ENCODE peak calls at places on chromosomes 13 and 19, in nine cellular contexts. H is lower leg skin, Z is heart left ventricle, X is HCT116, B is IMR-90, U is body of pancreas, O is H1, K is H54, C is adrenal gland. G is an unnamed sample.

GRCh38 chr19:16073988-16074387 is 2.3 kb upstream of the TPM4 start:
- DNase-seq in H (no peak), Z (no peak), X (no peak), B (no peak), U (no peak), O (no peak), K (no peak), C (no peak), G (no peak)

GRCh38 chr19:1045247-1045603 is 5.3 kb downstream of the ABCA7 start:
- DNase-seq in H (no peak), Z (no peak), X (peak), B (no peak), U (peak), O (no peak), K (peak), C (no peak), G (no peak)

GRCh38 chr19:47109541-47110375 is 3.8 kb downstream of the ZC3H4 start:
- DNase-seq in H (no peak), Z (no peak), X (no peak), B (peak), U (no peak), O (no peak), K (no peak), C (no peak), G (no peak)

GRCh38 chr13:101681834-101682233 is 229.4 kb downstream of the ITGBL1 start:
- DNase-seq in H (no peak), Z (no peak), X (no peak), B (peak), U (no peak), O (no peak), K (no peak), C (no peak), G (no peak)

GRCh38 chr19:35856546-35857149 is at the start of gene KIRREL2:
- DNase-seq in H (no peak), Z (no peak), X (no peak), B (no peak), U (peak), O (no peak), K (no peak), C (no peak), G (no peak)

GRCh38 chr13:106961219-106961618 is 393.3 kb upstream of the ARGLU1 start:
- DNase-seq in H (no peak), Z (no peak), X (no peak), B (no peak), U (no peak), O (no peak), K (no peak), C (no peak), G (no peak)

GRCh38 chr19:6064016-6064702 is 46.1 kb downstream of the RFX2 start:
- DNase-seq in H (peak), Z (no peak), X (no peak), B (no peak), U (no peak), O (no peak), K (peak), C (no peak), G (peak)

GRCh38 chr13:63625869-63626268 is 2210.2 kb upstream of the PCDH20 start:
- DNase-seq in H (no peak), Z (no peak), X (no peak), B (peak), U (no peak), O (no peak), K (no peak), C (no peak), G (no peak)

GRCh38 chr19:15591796-15592195 is 23.2 kb upstream of the CYP4F8 start:
- DNase-seq in H (peak), Z (no peak), X (no peak), B (no peak), U (no peak), O (no peak), K (no peak), C (no peak), G (no peak)

GRCh38 chr13:27977476-27978300 is 8.6 kb upstream of the CDX2 start:
- DNase-seq in H (peak), Z (no peak), X (no peak), B (no peak), U (no peak), O (no peak), K (no peak), C (no peak), G (no peak)

GRCh38 chr13:32164622-32165268 is 133.2 kb downstream of the FRY start:
- DNase-seq in H (no peak), Z (peak), X (peak), B (peak), U (peak), O (peak), K (peak), C (peak), G (no peak)

GRCh38 chr19:34173145-34173956 is 1.0 kb downstream of the LSM14A start:
- DNase-seq in H (peak), Z (peak), X (no peak), B (peak), U (peak), O (peak), K (peak), C (peak), G (peak)

GRCh38 chr13:72181661-72182060 is 314.7 kb upstream of the DACH1 start:
- DNase-seq in H (no peak), Z (no peak), X (no peak), B (no peak), U (no peak), O (no peak), K (no peak), C (no peak), G (no peak)

GRCh38 chr13:83622422-83622784 is 259.9 kb downstream of the SLITRK1 start:
- DNase-seq in H (no peak), Z (no peak), X (no peak), B (peak), U (no peak), O (no peak), K (no peak), C (no peak), G (no peak)

GRCh38 chr13:109205315-109205714 is 575.9 kb downstream of the MYO16 start:
- DNase-seq in H (no peak), Z (no peak), X (no peak), B (no peak), U (no peak), O (no peak), K (no peak), C (no peak), G (no peak)

GRCh38 chr13:92175330-92175729 is 776.9 kb downstream of the GPC5 start:
- DNase-seq in H (no peak), Z (peak), X (no peak), B (peak), U (peak), O (no peak), K (peak), C (peak), G (no peak)

GRCh38 chr19:11737964-11738745 is 591 bp downstream of the ZNF823 start:
- DNase-seq in H (peak), Z (peak), X (no peak), B (peak), U (peak), O (no peak), K (peak), C (peak), G (peak)

GRCh38 chr19:5452594-5453565 is 2.3 kb upstream of the ZNRF4 start:
- DNase-seq in H (no peak), Z (no peak), X (peak), B (peak), U (no peak), O (no peak), K (peak), C (no peak), G (no peak)

GRCh38 chr13:29563941-29564340 is 31.5 kb downstream of the SLC7A1 start:
- DNase-seq in H (no peak), Z (no peak), X (no peak), B (no peak), U (no peak), O (no peak), K (no peak), C (no peak), G (no peak)

GRCh38 chr13:21973437-21974125 is 302.7 kb downstream of the FGF9 start:
- DNase-seq in H (no peak), Z (no peak), X (no peak), B (no peak), U (no peak), O (no peak), K (no peak), C (no peak), G (no peak)

GRCh38 chr19:30887042-30887441 is 462.2 kb downstream of the TSHZ3 start:
- DNase-seq in H (no peak), Z (no peak), X (no peak), B (no peak), U (no peak), O (no peak), K (no peak), C (no peak), G (no peak)

GRCh38 chr19:7550987-7551761 is 15.7 kb downstream of the PNPLA6 start:
- DNase-seq in H (no peak), Z (peak), X (peak), B (peak), U (peak), O (peak), K (no peak), C (peak), G (peak)

GRCh38 chr19:56692496-56692895 is 20.9 kb upstream of the ZNF835 start:
- DNase-seq in H (no peak), Z (no peak), X (no peak), B (no peak), U (peak), O (no peak), K (no peak), C (peak), G (no peak)

GRCh38 chr13:58883405-58883804 is 1251.9 kb downstream of the PCDH17 start:
- DNase-seq in H (no peak), Z (no peak), X (no peak), B (no peak), U (no peak), O (no peak), K (no peak), C (no peak), G (no peak)

GRCh38 chr19:16871870-16872269 is 16.9 kb upstream of the F2RL3 start:
- DNase-seq in H (no peak), Z (no peak), X (no peak), B (no peak), U (no peak), O (no peak), K (no peak), C (peak), G (no peak)

GRCh38 chr13:38167164-38167822 is 182.4 kb upstream of the UFM1 start:
- DNase-seq in H (no peak), Z (no peak), X (no peak), B (no peak), U (no peak), O (no peak), K (no peak), C (no peak), G (no peak)

GRCh38 chr19:1094655-1094977 is 559 bp downstream of the POLR2E start:
- DNase-seq in H (no peak), Z (no peak), X (no peak), B (no peak), U (no peak), O (no peak), K (no peak), C (no peak), G (no peak)

GRCh38 chr13:109655611-109656010 is 130.8 kb downstream of the IRS2 start:
- DNase-seq in H (no peak), Z (no peak), X (no peak), B (no peak), U (no peak), O (no peak), K (no peak), C (no peak), G (no peak)

GRCh38 chr19:18698321-18699167 is 15.1 kb downstream of the CRTC1 start:
- DNase-seq in H (no peak), Z (no peak), X (no peak), B (no peak), U (peak), O (no peak), K (no peak), C (no peak), G (no peak)

GRCh38 chr13:24683833-24684599 is 3.8 kb downstream of the ATP12A start:
- DNase-seq in H (no peak), Z (peak), X (peak), B (peak), U (peak), O (no peak), K (peak), C (peak), G (no peak)

GRCh38 chr13:41007359-41008118 is 11.6 kb downstream of the ELF1 start:
- DNase-seq in H (no peak), Z (no peak), X (no peak), B (peak), U (no peak), O (no peak), K (no peak), C (no peak), G (no peak)

GRCh38 chr13:25371608-25372274 is at the start of gene ATP8A2:
- DNase-seq in H (no peak), Z (no peak), X (no peak), B (no peak), U (no peak), O (no peak), K (no peak), C (peak), G (no peak)

GRCh38 chr13:91719033-91719432 is 320.6 kb downstream of the GPC5 start:
- DNase-seq in H (no peak), Z (no peak), X (no peak), B (peak), U (no peak), O (no peak), K (peak), C (peak), G (no peak)

GRCh38 chr19:6041991-6042421 is 64.1 kb upstream of the RANBP3 start:
- DNase-seq in H (peak), Z (no peak), X (no peak), B (no peak), U (no peak), O (no peak), K (no peak), C (no peak), G (peak)

GRCh38 chr13:33543089-33543459 is 257.5 kb upstream of the STARD13 start:
- DNase-seq in H (no peak), Z (no peak), X (no peak), B (no peak), U (no peak), O (peak), K (no peak), C (no peak), G (no peak)

GRCh38 chr13:103100795-103101194 is 34.6 kb upstream of the SLC10A2 start:
- DNase-seq in H (no peak), Z (no peak), X (no peak), B (no peak), U (no peak), O (no peak), K (no peak), C (peak), G (no peak)

GRCh38 chr13:113625965-113626661 is 31.9 kb downstream of the ATP4B start:
- DNase-seq in H (no peak), Z (no peak), X (no peak), B (peak), U (no peak), O (no peak), K (no peak), C (no peak), G (no peak)

GRCh38 chr13:109233293-109233692 is 553.1 kb downstream of the IRS2 start:
- DNase-seq in H (no peak), Z (no peak), X (no peak), B (peak), U (no peak), O (no peak), K (no peak), C (no peak), G (no peak)

GRCh38 chr19:37594064-37594981 is at the start of the genes ZNF540 and ZNF571:
- DNase-seq in H (peak), Z (peak), X (no peak), B (peak), U (peak), O (peak), K (peak), C (peak), G (peak)
- TF ChIP-seq POLR2A in H (no peak), Z (peak), X (no peak), B (peak), U (peak), O (peak), K (peak), C (no peak), G (peak)

GRCh38 chr19:32581704-32582164 is 744 bp downstream of the PDCD5 start:
- DNase-seq in H (no peak), Z (peak), X (no peak), B (peak), U (peak), O (no peak), K (peak), C (peak), G (no peak)

GRCh38 chr19:32576790-32577189 is 4.2 kb upstream of the PDCD5 start:
- DNase-seq in H (no peak), Z (no peak), X (no peak), B (no peak), U (no peak), O (no peak), K (no peak), C (no peak), G (no peak)

GRCh38 chr19:32580353-32580900 is 563 bp upstream of the PDCD5 start:
- DNase-seq in H (no peak), Z (no peak), X (no peak), B (no peak), U (no peak), O (no peak), K (no peak), C (no peak), G (no peak)

GRCh38 chr19:32580901-32581703 is at the start of gene PDCD5:
- DNase-seq in H (peak), Z (peak), X (peak), B (peak), U (peak), O (peak), K (peak), C (peak), G (peak)
- TF ChIP-seq POLR2A in H (no peak), Z (peak), X (peak), B (peak), U (peak), O (peak), K (peak), C (peak), G (peak)

GRCh38 chr13:87524775-87525174 is 146.4 kb upstream of the SLITRK5 start:
- DNase-seq in H (no peak), Z (no peak), X (no peak), B (no peak), U (no peak), O (no peak), K (no peak), C (no peak), G (no peak)

DNA sequence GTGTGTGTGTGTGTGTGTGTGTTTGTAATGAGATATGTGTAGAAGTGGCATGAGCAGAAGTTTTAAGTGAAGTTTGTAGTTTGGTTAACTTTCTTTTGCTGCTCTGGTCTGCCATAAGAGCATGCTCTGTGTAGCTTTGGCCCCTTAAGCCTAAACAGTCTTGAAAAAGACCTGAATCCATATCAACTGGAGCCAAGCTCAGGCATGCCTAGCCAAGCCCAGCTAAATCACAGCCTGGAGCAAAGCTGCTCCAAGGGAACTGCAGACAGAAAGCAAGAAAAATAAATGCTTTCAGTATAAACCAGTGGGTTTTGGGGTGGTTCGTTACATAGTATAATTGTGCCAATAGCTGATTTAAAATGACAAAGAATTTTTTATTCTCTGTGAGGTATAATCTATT is 144.1 kb upstream of the SLITRK5 start:
- DNase-seq in H (no peak), Z (no peak), X (no peak), B (no peak), U (no peak), O (no peak), K (no peak), C (no peak), G (no peak)
- TF ChIP-seq POLR2A in H (no peak), Z (no peak), X (no peak), B (no peak), U (no peak), O (no peak), K (no peak), C (no peak), G (no peak)

DNA sequence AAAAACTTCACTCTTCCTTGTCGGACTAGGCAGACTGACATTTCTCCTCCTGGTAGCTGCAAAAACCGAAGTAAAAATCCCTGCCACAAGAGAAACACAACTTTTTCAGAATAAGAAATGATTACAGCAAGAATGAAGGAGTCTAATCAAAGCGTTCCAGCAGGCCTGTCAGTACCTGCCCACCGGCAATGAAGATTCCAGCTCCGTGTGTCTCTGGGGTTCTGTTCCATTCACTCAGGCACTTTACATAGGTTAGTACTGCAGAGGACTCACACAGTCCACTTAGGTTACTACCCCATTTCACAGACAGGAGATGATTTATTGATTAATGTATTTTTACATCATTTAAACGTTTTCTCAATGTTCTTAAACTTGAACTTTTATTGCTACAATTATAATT is 275.5 kb downstream of the NHLRC3 start:
- DNase-seq in H (no peak), Z (no peak), X (no peak), B (no peak), U (no peak), O (no peak), K (no peak), C (no peak), G (no peak)
- TF ChIP-seq POLR2A in H (no peak), Z (no peak), X (no peak), B (no peak), U (no peak), O (no peak), K (no peak), C (no peak), G (no peak)

GRCh38 chr19:55451522-55452380 is 8.7 kb upstream of the SHISA7 start:
- DNase-seq in H (no peak), Z (no peak), X (no peak), B (no peak), U (no peak), O (no peak), K (no peak), C (no peak), G (no peak)
- TF ChIP-seq POLR2A in H (no peak), Z (no peak), X (no peak), B (no peak), U (no peak), O (no peak), K (no peak), C (no peak), G (no peak)

GRCh38 chr13:110897024-110897423 is 17.8 kb downstream of the ANKRD10 start:
- DNase-seq in H (no peak), Z (no peak), X (no peak), B (no peak), U (no peak), O (no peak), K (no peak), C (no peak), G (no peak)
- TF ChIP-seq POLR2A in H (no peak), Z (no peak), X (no peak), B (no peak), U (no peak), O (no peak), K (no peak), C (no peak), G (no peak)

GRCh38 chr19:41413947-41414346 is 13.2 kb downstream of the B3GNT8 start:
- DNase-seq in H (no peak), Z (no peak), X (no peak), B (no peak), U (no peak), O (no peak), K (no peak), C (no peak), G (no peak)

GRCh38 chr19:41420101-41420880 is 6.9 kb downstream of the B3GNT8 start:
- DNase-seq in H (no peak), Z (no peak), X (no peak), B (no peak), U (no peak), O (no peak), K (no peak), C (peak), G (no peak)

GRCh38 chr19:41415154-41415571 is 12.0 kb downstream of the B3GNT8 start:
- DNase-seq in H (no peak), Z (no peak), X (no peak), B (no peak), U (peak), O (no peak), K (no peak), C (no peak), G (no peak)

GRCh38 chr19:41412953-41413352 is 14.2 kb downstream of the B3GNT8 start:
- DNase-seq in H (no peak), Z (no peak), X (no peak), B (no peak), U (no peak), O (no peak), K (no peak), C (no peak), G (no peak)

GRCh38 chr19:41416194-41416674 is 10.9 kb downstream of the B3GNT8 start:
- DNase-seq in H (no peak), Z (no peak), X (no peak), B (no peak), U (no peak), O (no peak), K (no peak), C (no peak), G (no peak)
- TF ChIP-seq POLR2A in H (no peak), Z (no peak), X (no peak), B (no peak), U (no peak), O (no peak), K (no peak), C (no peak), G (no peak)

G was measured in uterus.